ENCODE peak calls at places on chromosomes 1 and 21, in four cellular contexts. H is head of caudate nucleus; M is activated CD8-positive, alpha-beta T cell treated with anti-CD3 and anti-CD28 coated beads, Interleukin-2, amount 10 ng/mL, durations not matched to agents 7 days and 5 days; A is activated CD8-positive, alpha-beta memory T cell treated with anti-CD3 and anti-CD28 coated beads for 48 hours. S is an unnamed sample.
A peak's percentile ranks its signal among the peaks of the same experiment; 100 is the strongest.

GRCh38 chr1:101316276-101316675 is 79.5 kb downstream of the S1PR1 start:
- DNase-seq in H (no peak), M (no peak), A (no peak), S (no peak)

GRCh38 chr1:108570128-108570527 is 10.2 kb downstream of the EEIG2 start:
- DNase-seq in H (no peak), M (peak; percentile 60), A (no peak), S (no peak)

GRCh38 chr1:79781261-79781660 is 774.7 kb upstream of the ADGRL4 start:
- DNase-seq in H (no peak), M (no peak), A (no peak), S (no peak)

GRCh38 chr1:36881071-36881405 is 153.3 kb downstream of the GRIK3 start:
- DNase-seq in H (no peak), M (peak; percentile 4), A (no peak), S (no peak)

GRCh38 chr1:172561252-172561651 is 28.3 kb downstream of the SUCO start:
- DNase-seq in H (no peak), M (no peak), A (no peak), S (no peak)

GRCh38 chr1:83844546-83844945 is 154.4 kb downstream of the TTLL7 start:
- DNase-seq in H (no peak), M (no peak), A (no peak), S (no peak)

GRCh38 chr1:12179111-12179519 is 12.3 kb downstream of the TNFRSF1B start:
- DNase-seq in H (no peak), M (peak; percentile 89), A (peak; percentile 54), S (no peak)

GRCh38 chr21:28834335-28835238 is 158.1 kb downstream of the LTN1 start:
- DNase-seq in H (no peak), M (no peak), A (no peak), S (peak; percentile 64)

GRCh38 chr1:52825868-52826267 is 16.7 kb upstream of the ZYG11A start:
- DNase-seq in H (no peak), M (no peak), A (no peak), S (no peak)

GRCh38 chr1:213724640-213725536 is 262.9 kb upstream of the PROX1 start:
- DNase-seq in H (peak; percentile 27), M (no peak), A (no peak), S (no peak)

GRCh38 chr1:30040081-30041019 is 683.0 kb downstream of the MATN1 start:
- DNase-seq in H (no peak), M (peak; percentile 4), A (no peak), S (peak; percentile 29)

S was measured in endodermal cell.